ENCODE peak calls at places on chromosomes 4 and X, in nine cellular contexts. S, O, G, M, W, X, D, N and U are unnamed samples.

GRCh38 chr4:8409271-8410065 is 31.1 kb downstream of the ACOX3 start:
- DNase-seq in S (peak; percentile 51), O (no peak), G (peak; percentile 69), M (peak; percentile 18), W (no peak), X (peak; percentile 48), D (peak; percentile 24), N (no peak), U (peak; percentile 48)

GRCh38 chrX:38006283-38006682 is at the start of gene SYTL5:
- DNase-seq in S (no peak), O (no peak), G (no peak), M (no peak), W (no peak), X (no peak), D (no peak), N (no peak), U (no peak)

GRCh38 chr4:8353912-8354453 is 84.4 kb downstream of the HTRA3 start:
- DNase-seq in S (peak; percentile 5), O (no peak), G (no peak), M (no peak), W (no peak), X (peak; percentile 68), D (no peak), N (no peak), U (no peak)

GRCh38 chrX:130714135-130714534 is 188.9 kb downstream of the ENOX2 start:
- DNase-seq in S (no peak), O (no peak), G (no peak), M (no peak), W (no peak), X (no peak), D (no peak), N (no peak), U (no peak)

GRCh38 chr4:7101692-7102515 is 34.0 kb upstream of the GRPEL1 start:
- DNase-seq in S (peak; percentile 80), O (peak; percentile 14), G (peak; percentile 83), M (peak; percentile 61), W (peak; percentile 72), X (peak; percentile 85), D (peak; percentile 34), N (no peak), U (peak; percentile 87)

GRCh38 chr4:174714393-174715211 is 114.4 kb downstream of the GLRA3 start:
- DNase-seq in S (peak; percentile 16), O (no peak), G (no peak), M (peak; percentile 71), W (peak; percentile 53), X (peak; percentile 63), D (no peak), N (no peak), U (peak; percentile 50)

GRCh38 chr4:38157592-38157991 is 197.4 kb downstream of the PTTG2 start:
- DNase-seq in S (peak; percentile 68), O (no peak), G (no peak), M (no peak), W (no peak), X (no peak), D (no peak), N (peak; percentile 27), U (peak; percentile 22)

GRCh38 chr4:174631901-174632758 is 109.8 kb upstream of the HPGD start:
- DNase-seq in S (no peak), O (peak; percentile 5), G (no peak), M (peak; percentile 72), W (no peak), X (peak; percentile 69), D (no peak), N (no peak), U (peak; percentile 60)

GRCh38 chr4:73676136-73676535 is 55.9 kb upstream of the RASSF6 start:
- DNase-seq in S (no peak), O (no peak), G (no peak), M (no peak), W (no peak), X (no peak), D (no peak), N (no peak), U (no peak)

GRCh38 chr4:16217300-16218051 is 8.8 kb downstream of the TAPT1 start:
- DNase-seq in S (no peak), O (no peak), G (no peak), M (no peak), W (no peak), X (no peak), D (no peak), N (no peak), U (no peak)

GRCh38 chrX:2933125-2933900 is 4.2 kb upstream of the ARSD start:
- DNase-seq in S (peak; percentile 46), O (peak; percentile 39), G (no peak), M (no peak), W (no peak), X (no peak), D (no peak), N (no peak), U (no peak)

GRCh38 chr4:56410247-56410646 is 23.0 kb upstream of the AASDH start:
- DNase-seq in S (peak; percentile 17), O (peak; percentile 55), G (no peak), M (peak; percentile 98), W (peak; percentile 49), X (peak; percentile 96), D (no peak), N (peak; percentile 28), U (peak; percentile 71)

GRCh38 chrX:131845201-131845600 is 177.9 kb upstream of the STK26 start:
- DNase-seq in S (no peak), O (no peak), G (no peak), M (no peak), W (no peak), X (no peak), D (no peak), N (no peak), U (no peak)

GRCh38 chrX:119475389-119476101 is 7.3 kb downstream of the SLC25A5 start:
- DNase-seq in S (no peak), O (no peak), G (no peak), M (no peak), W (no peak), X (peak; percentile 72), D (no peak), N (no peak), U (no peak)

GRCh38 chr4:22850630-22851029 is 157.9 kb downstream of the GBA3 start:
- DNase-seq in S (no peak), O (no peak), G (no peak), M (no peak), W (no peak), X (no peak), D (no peak), N (no peak), U (no peak)

GRCh38 chr4:107988763-107989035 is 990 bp upstream of the HADH start:
- DNase-seq in S (peak; percentile 17), O (no peak), G (no peak), M (no peak), W (no peak), X (no peak), D (no peak), N (no peak), U (no peak)

GRCh38 chr4:61443813-61444510 is 243.8 kb downstream of the ADGRL3 start:
- DNase-seq in S (no peak), O (no peak), G (no peak), M (peak; percentile 84), W (no peak), X (no peak), D (no peak), N (no peak), U (no peak)

GRCh38 chr4:93480452-93480851 is 348.1 kb upstream of the ATOH1 start:
- DNase-seq in S (no peak), O (no peak), G (no peak), M (no peak), W (no peak), X (no peak), D (no peak), N (no peak), U (no peak)

GRCh38 chr4:13783800-13784411 is 156.4 kb upstream of the BOD1L1 start:
- DNase-seq in S (no peak), O (no peak), G (no peak), M (peak; percentile 52), W (no peak), X (no peak), D (no peak), N (no peak), U (no peak)

GRCh38 chr4:38563703-38564490 is 100.1 kb upstream of the KLF3 start:
- DNase-seq in S (no peak), O (peak; percentile 54), G (no peak), M (peak; percentile 11), W (no peak), X (no peak), D (no peak), N (peak; percentile 26), U (no peak)

GRCh38 chrX:39705299-39705698 is 392.5 kb downstream of the BCOR start:
- DNase-seq in S (peak; percentile 58), O (no peak), G (peak; percentile 72), M (peak; percentile 92), W (no peak), X (peak; percentile 89), D (no peak), N (no peak), U (no peak)

GRCh38 chr4:8073206-8073863 is 85.3 kb downstream of the ABLIM2 start:
- DNase-seq in S (no peak), O (no peak), G (peak; percentile 19), M (no peak), W (no peak), X (no peak), D (no peak), N (no peak), U (no peak)

GRCh38 chr4:65865489-65865888 is 195.2 kb upstream of the EPHA5 start:
- DNase-seq in S (no peak), O (no peak), G (no peak), M (peak; percentile 46), W (peak; percentile 13), X (peak; percentile 31), D (no peak), N (no peak), U (peak; percentile 27)

GRCh38 chr4:174702974-174703478 is 126.0 kb downstream of the GLRA3 start:
- DNase-seq in S (no peak), O (no peak), G (no peak), M (peak; percentile 37), W (no peak), X (peak; percentile 15), D (no peak), N (no peak), U (no peak)

GRCh38 chr4:82748176-82748575 is 50.4 kb downstream of the SCD5 start:
- DNase-seq in S (no peak), O (peak; percentile 33), G (no peak), M (no peak), W (no peak), X (no peak), D (no peak), N (peak; percentile 7), U (no peak)

GRCh38 chrX:94430091-94430490 is 756.1 kb downstream of the FAM133A start:
- DNase-seq in S (no peak), O (no peak), G (no peak), M (no peak), W (no peak), X (no peak), D (no peak), N (no peak), U (no peak)

GRCh38 chr4:69800599-69800998 is 40.2 kb upstream of the SULT1B1 start:
- DNase-seq in S (no peak), O (no peak), G (no peak), M (peak; percentile 82), W (no peak), X (peak; percentile 80), D (no peak), N (no peak), U (no peak)

GRCh38 chr4:120659626-120660170 is 262.8 kb downstream of the PRDM5 start:
- DNase-seq in S (no peak), O (no peak), G (no peak), M (no peak), W (no peak), X (no peak), D (no peak), N (no peak), U (no peak)

GRCh38 chr4:124111922-124112321 is 600.6 kb downstream of the ANKRD50 start:
- DNase-seq in S (no peak), O (peak; percentile 10), G (no peak), M (peak; percentile 97), W (peak; percentile 27), X (peak; percentile 77), D (no peak), N (no peak), U (peak; percentile 42)

GRCh38 chr4:113899260-113900177 is 79.9 kb downstream of the ARSJ start:
- DNase-seq in S (peak; percentile 9), O (no peak), G (no peak), M (no peak), W (no peak), X (no peak), D (peak; percentile 10), N (no peak), U (peak; percentile 20)